ENCODE peak calls at places on chromosome 1, in five cellular contexts. T is body of pancreas, L is RWPE2, Z is heart left ventricle, V is HCT116. O is an unnamed sample.

GRCh38 chr1:221268295-221268694 is 389.1 kb downstream of the HLX start:
- ATAC-seq in Z (peak; percentile 43), L (peak; percentile 40), T (no peak), V (no peak), O (no peak)

GRCh38 chr1:117481410-117481809 is 114.2 kb downstream of the MAN1A2 start:
- ATAC-seq in L (no peak), T (no peak), V (no peak), Z (no peak), O (no peak)

GRCh38 chr1:238999944-239000343 is 386.4 kb upstream of the CHRM3 start:
- ATAC-seq in T (no peak), L (no peak), Z (no peak), V (no peak), O (no peak)

GRCh38 chr1:151534662-151535278 is 5.3 kb upstream of the TUFT1 start:
- ATAC-seq in V (peak; percentile 74), L (peak; percentile 23), T (peak; percentile 62), Z (peak; percentile 75), O (peak; percentile 65)

GRCh38 chr1:162292422-162292849 is 84.2 kb downstream of the SPATA46 start:
- ATAC-seq in L (peak; percentile 84), V (no peak), Z (no peak), T (peak; percentile 59), O (no peak)

GRCh38 chr1:206503591-206504362 is 3.6 kb upstream of the RASSF5 start:
- ATAC-seq in V (peak; percentile 65), Z (peak; percentile 71), L (peak; percentile 65), T (no peak), O (peak; percentile 61)

GRCh38 chr1:212928323-212929281 is 21.7 kb upstream of the VASH2 start:
- ATAC-seq in Z (no peak), T (no peak), L (peak; percentile 35), V (no peak), O (no peak)

GRCh38 chr1:41233708-41234107 is 8.4 kb downstream of the SCMH1 start:
- ATAC-seq in V (no peak), L (no peak), Z (no peak), T (no peak), O (no peak)

GRCh38 chr1:203480084-203480483 is 4.5 kb downstream of the PRELP start:
- ATAC-seq in Z (peak; percentile 49), T (no peak), L (no peak), V (no peak), O (peak; percentile 76)

GRCh38 chr1:203477748-203478147 is 2.1 kb downstream of the PRELP start:
- ATAC-seq in T (no peak), L (no peak), Z (no peak), V (no peak), O (no peak)

GRCh38 chr1:203478231-203478630 is 2.6 kb downstream of the PRELP start:
- ATAC-seq in V (no peak), T (no peak), Z (no peak), L (no peak), O (no peak)

GRCh38 chr1:203479646-203480045 is 4.0 kb downstream of the PRELP start:
- ATAC-seq in Z (no peak), T (no peak), L (no peak), V (no peak), O (no peak)

GRCh38 chr1:203478986-203479385 is 3.4 kb downstream of the PRELP start:
- ATAC-seq in V (no peak), Z (no peak), T (no peak), L (no peak), O (no peak)
- TF ChIP-seq CTCF in V (no peak), Z (no peak), T (no peak), L (no peak), O (no peak)

GRCh38 chr1:244652699-244653438 is at the start of gene DESI2:
- ATAC-seq in Z (peak; percentile 97), V (peak; percentile 94), T (peak; percentile 96), L (peak; percentile 97), O (peak; percentile 98)
- H3K27ac ChIP-seq in Z (peak within 1 kb of the TSS; percentile 90), V (peak within 1 kb of the TSS; percentile 82), T (peak within 1 kb of the TSS; percentile 81), L (peak within 1 kb of the TSS; percentile 60), O (peak within 1 kb of the TSS; percentile 87)

GRCh38 chr1:104132386-104132973 is 382.8 kb downstream of the AMY1C start:
- ATAC-seq in L (peak; percentile 74), V (no peak), T (peak; percentile 59), Z (peak; percentile 53), O (no peak)
- TF ChIP-seq CTCF in L (peak; percentile 53), V (no peak), T (no peak), Z (peak; percentile 34), O (no peak)

GRCh38 chr1:172272087-172272486 is 148.4 kb upstream of the C1orf105 start:
- ATAC-seq in V (no peak), T (no peak), Z (no peak), L (no peak), O (no peak)
- H3K27ac ChIP-seq in V (no peak overlapping the region), T (no peak overlapping the region), Z (no peak overlapping the region), L (no peak overlapping the region), O (no peak overlapping the region)

GRCh38 chr1:43367904-43368645 is at the start of gene ELOVL1:
- ATAC-seq in Z (peak; percentile 96), V (peak; percentile 73), L (peak; percentile 68), T (peak; percentile 94), O (peak; percentile 98)
- TF ChIP-seq CTCF in Z (no peak), V (no peak), L (peak; percentile 22), T (peak; percentile 4), O (peak; percentile 49)

DNA sequence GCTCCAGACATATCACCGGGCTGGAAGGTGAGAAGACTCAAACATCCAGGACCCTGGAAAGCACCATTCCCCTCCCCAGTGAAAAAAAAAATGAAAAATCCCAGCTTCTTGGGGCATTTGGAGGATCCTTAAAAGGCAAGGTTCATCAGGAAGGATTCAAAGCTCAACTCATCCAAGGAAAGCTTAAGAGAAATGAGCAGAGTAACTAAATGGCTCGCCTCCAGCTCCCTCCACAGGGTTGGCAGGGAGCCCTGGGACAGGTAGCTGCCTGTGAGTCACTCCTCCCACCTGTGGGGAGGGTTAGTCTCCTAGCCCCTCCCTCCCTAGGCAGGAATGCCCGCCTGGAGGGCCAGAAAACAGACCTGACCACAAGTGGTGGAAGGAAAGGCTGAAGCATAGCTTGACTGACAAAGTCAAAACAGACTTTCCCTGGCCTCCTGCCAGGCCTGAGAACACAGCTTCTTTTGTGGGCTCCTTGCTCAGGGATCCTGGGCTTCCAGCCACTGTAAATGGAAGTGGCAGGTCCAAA is 712 bp upstream of the LAMB3 start:
- ATAC-seq in V (peak; percentile 74), T (peak; percentile 95), L (peak; percentile 52), Z (peak; percentile 48), O (no peak)
- H3K27ac ChIP-seq in V (peak overlapping the region; percentile 74), T (peak overlapping the region; percentile 80), L (peak overlapping the region; percentile 94), Z (peak overlapping the region; percentile 46), O (no peak overlapping the region)

GRCh38 chr1:156086256-156086662 is 4.0 kb upstream of the MEX3A start:
- ATAC-seq in L (no peak), V (no peak), Z (peak; percentile 53), T (peak; percentile 50), O (no peak)
- TF ChIP-seq CTCF in L (no peak), V (no peak), Z (no peak), T (no peak), O (no peak)

GRCh38 chr1:231072502-231072901 is 32.4 kb upstream of the FAM89A start:
- ATAC-seq in T (no peak), L (no peak), V (no peak), Z (peak; percentile 34), O (no peak)

GRCh38 chr1:231075497-231075896 is 35.4 kb upstream of the FAM89A start:
- ATAC-seq in V (no peak), L (no peak), Z (no peak), T (peak; percentile 73), O (no peak)

GRCh38 chr1:231075020-231075419 is 35.0 kb upstream of the FAM89A start:
- ATAC-seq in Z (no peak), V (no peak), T (peak; percentile 98), L (no peak), O (no peak)

GRCh38 chr1:231072054-231072453 is 32.0 kb upstream of the FAM89A start:
- ATAC-seq in T (no peak), L (no peak), Z (peak; percentile 78), V (no peak), O (no peak)

GRCh38 chr1:231073311-231073710 is 33.3 kb upstream of the FAM89A start:
- ATAC-seq in V (no peak), L (no peak), T (no peak), Z (no peak), O (no peak)
- H3K27ac ChIP-seq in V (no peak overlapping the region), L (no peak overlapping the region), T (no peak overlapping the region), Z (no peak overlapping the region), O (no peak overlapping the region)